ENCODE peak calls at places on chromosomes 16 and 17, in five cellular contexts. P, J, C, A and H are unnamed samples.

GRCh38 chr16:50050802-50051201 is 15.0 kb upstream of the HEATR3 start:
- DNase-seq in C (no peak), P (no peak), A (no peak), J (no peak), H (no peak)

GRCh38 chr16:53792161-53792951 is 88.4 kb downstream of the FTO start:
- DNase-seq in A (no peak), C (no peak), P (peak), J (no peak), H (peak)

GRCh38 chr17:38350035-38350434 is 1.6 kb upstream of the SOCS7 start:
- DNase-seq in J (no peak), P (no peak), A (no peak), C (no peak), H (no peak)

GRCh38 chr16:977096-977701 is 4.4 kb upstream of the SOX8 start:
- DNase-seq in C (no peak), J (no peak), A (no peak), P (no peak), H (no peak)

GRCh38 chr17:65193305-65194293 is 56.4 kb downstream of the RGS9 start:
- DNase-seq in C (no peak), A (no peak), J (no peak), P (no peak), H (no peak)

GRCh38 chr17:42929497-42929844 is 28.9 kb downstream of the G6PC1 start:
- DNase-seq in C (no peak), A (no peak), P (no peak), J (no peak), H (no peak)

GRCh38 chr17:4573682-4574081 is 10.6 kb upstream of the SMTNL2 start:
- DNase-seq in P (peak), A (no peak), C (no peak), J (no peak), H (no peak)

GRCh38 chr16:47299587-47299986 is 155.8 kb upstream of the NETO2 start:
- DNase-seq in A (no peak), C (no peak), J (no peak), P (no peak), H (no peak)

GRCh38 chr17:80303824-80304223 is 43.2 kb downstream of the RNF213 start:
- DNase-seq in A (no peak), P (no peak), J (no peak), C (no peak), H (no peak)

GRCh38 chr16:66662445-66663194 is 33.9 kb downstream of the CMTM4 start:
- DNase-seq in J (peak), A (peak), P (no peak), C (no peak), H (no peak)

DNA sequence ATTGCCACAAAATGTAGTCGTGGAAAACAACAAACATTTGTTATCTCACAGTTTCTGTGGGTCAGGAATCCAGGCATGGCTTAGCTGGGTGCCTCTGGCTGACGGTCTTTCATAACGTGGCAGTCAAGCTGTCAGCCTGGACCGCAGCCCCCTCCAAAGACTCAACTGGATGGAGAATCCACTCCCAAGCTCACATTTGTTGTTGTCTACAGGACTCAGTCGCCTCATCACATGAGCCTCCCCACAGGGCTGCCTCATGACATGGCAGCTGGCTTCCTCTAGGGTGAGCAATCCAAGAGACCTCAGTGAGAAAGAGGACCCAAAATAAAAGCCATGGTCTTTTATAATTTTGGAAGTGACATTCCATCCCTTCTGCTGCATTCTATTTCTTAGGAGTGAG is 34.7 kb upstream of the AKAP1 start:
- DNase-seq in J (no peak), C (no peak), P (no peak), A (no peak), H (no peak)
- TF ChIP-seq CTCF in J (no peak), C (no peak), P (no peak), A (no peak), H (no peak)

DNA sequence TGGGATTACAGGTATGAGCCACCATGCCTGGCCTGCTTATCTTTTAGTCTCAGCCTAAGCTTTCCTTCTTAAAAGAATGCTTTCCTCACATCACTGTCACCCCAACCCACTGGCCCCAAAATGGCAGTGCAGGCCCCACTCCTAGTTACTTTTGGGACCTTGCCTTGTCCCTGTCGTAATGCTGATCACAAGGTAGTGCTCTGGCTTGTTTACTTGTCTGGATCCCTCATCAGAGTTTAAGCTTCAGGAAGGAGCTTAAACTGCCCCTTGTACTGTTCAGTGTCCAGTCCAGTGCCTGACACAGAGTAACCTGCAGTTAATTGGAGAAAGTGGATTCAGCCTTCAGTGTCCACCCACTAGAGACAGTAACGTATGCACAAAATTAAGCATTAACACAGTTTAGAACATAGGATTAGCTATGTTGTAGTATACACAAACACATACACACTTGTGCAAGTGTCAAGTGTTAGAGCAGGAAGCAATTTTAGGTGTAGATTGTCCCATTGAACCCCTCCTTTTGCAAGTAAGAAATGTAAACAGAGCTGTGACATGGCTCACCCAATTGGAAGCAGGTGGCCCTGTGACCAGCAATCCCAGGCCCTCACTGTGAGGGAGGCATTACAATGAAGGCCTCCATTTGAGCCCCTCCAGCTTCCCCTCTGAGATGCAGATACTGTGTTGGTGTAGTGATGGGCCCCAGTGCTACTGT is 44.2 kb downstream of the LDHD start:
- DNase-seq in P (no peak), C (no peak), J (no peak), A (no peak), H (no peak)
- H3K4me3 ChIP-seq in P (no peak), C (no peak), J (no peak), A (no peak), H (no peak)

GRCh38 chr16:2512920-2513404 is 790 bp upstream of the ATP6V0C start:
- DNase-seq in J (no peak), A (no peak), P (no peak), C (no peak), H (no peak)
- TF ChIP-seq CTCF in J (no peak), A (no peak), P (no peak), C (no peak), H (peak)

GRCh38 chr16:4349332-4349731 is 1.8 kb downstream of the PAM16 start:
- DNase-seq in A (no peak), P (no peak), C (no peak), J (no peak), H (no peak)
- H3K4me3 ChIP-seq in A (no peak), P (no peak), C (no peak), J (no peak), H (no peak)

GRCh38 chr16:11088432-11088794 is 144.0 kb downstream of the CLEC16A start:
- DNase-seq in A (no peak), J (no peak), P (no peak), C (no peak), H (no peak)
- TF ChIP-seq CTCF in A (no peak), J (no peak), P (no peak), C (no peak), H (no peak)